ENCODE peak calls at places on chromosomes 1 and 21, in five cellular contexts. H is GM12878, W is right cardiac atrium, V is cardiac muscle cell, A is esophagus squamous epithelium. L is an unnamed sample. For H3K9me3 and H3K4me1, the result is how much of the 10 kb centered on the place peaks cover.

GRCh38 chr1:21337931-21338567 is 47.8 kb upstream of the ECE1 start:
- DNase-seq in H (no peak), W (peak), V (no peak), A (no peak), L (no peak)

GRCh38 chr21:22444990-22445389 is 1446.8 kb downstream of the NCAM2 start:
- DNase-seq in H (no peak), W (no peak), V (no peak), A (no peak), L (no peak)

GRCh38 chr1:110114784-110115183 is 2.5 kb downstream of the UBL4B start:
- DNase-seq in H (no peak), W (no peak), V (no peak), A (no peak), L (no peak)

GRCh38 chr1:88800382-88801051 is 90.8 kb downstream of the GTF2B start:
- DNase-seq in H (no peak), W (no peak), V (no peak), A (no peak), L (no peak)

GRCh38 chr1:223106856-223107255 is 36.2 kb downstream of the TLR5 start:
- DNase-seq in H (no peak), W (no peak), V (no peak), A (no peak), L (no peak)

GRCh38 chr1:201266774-201267173 is 16.5 kb upstream of the PKP1 start:
- DNase-seq in H (no peak), W (no peak), V (no peak), A (no peak), L (no peak)

GRCh38 chr1:244214009-244214967 is 163.2 kb downstream of the ZBTB18 start:
- DNase-seq in H (no peak), W (no peak), V (no peak), A (no peak), L (peak)

GRCh38 chr1:41802532-41803501 is 115.9 kb downstream of the HIVEP3 start:
- DNase-seq in H (peak), W (peak), V (no peak), A (no peak), L (no peak)

GRCh38 chr21:43297411-43297981 is 128.7 kb downstream of the CRYAA start:
- DNase-seq in H (no peak), W (peak), V (no peak), A (no peak), L (no peak)

GRCh38 chr21:34279285-34279684 is 84.5 kb upstream of the KCNE2 start:
- DNase-seq in H (no peak), W (no peak), V (no peak), A (no peak), L (no peak)

GRCh38 chr1:182625716-182626504 is 21.7 kb upstream of the RGS16 start:
- DNase-seq in H (no peak), W (no peak), V (no peak), A (no peak), L (no peak)

GRCh38 chr1:5926686-5927435 is 65.4 kb downstream of the NPHP4 start:
- DNase-seq in H (no peak), W (no peak), V (no peak), A (no peak), L (no peak)

GRCh38 chr1:214686497-214686896 is 83.5 kb downstream of the CENPF start:
- DNase-seq in H (no peak), W (no peak), V (no peak), A (no peak), L (no peak)

GRCh38 chr1:31562707-31563360 is 13.5 kb upstream of the TINAGL1 start:
- DNase-seq in H (no peak), W (no peak), V (no peak), A (no peak), L (no peak)

GRCh38 chr1:234971586-234972297 is 156.9 kb downstream of the TOMM20 start:
- DNase-seq in H (peak), W (no peak), V (no peak), A (no peak), L (no peak)

GRCh38 chr1:150863765-150864164 is 12.6 kb downstream of the ARNT start:
- DNase-seq in H (no peak), W (no peak), V (no peak), A (no peak), L (no peak)

GRCh38 chr1:147825586-147825985 is 65.2 kb upstream of the GJA5 start:
- DNase-seq in H (no peak), W (no peak), V (no peak), A (no peak), L (no peak)

GRCh38 chr1:187759934-187760333 is 931.2 kb downstream of the PLA2G4A start:
- DNase-seq in H (no peak), W (no peak), V (no peak), A (no peak), L (no peak)

GRCh38 chr1:150507912-150508864 is at the start of gene ECM1:
- DNase-seq in H (no peak), W (peak), V (no peak), A (no peak), L (no peak)

GRCh38 chr1:152621993-152622392 is 910 bp downstream of the LCE3A start:
- DNase-seq in H (no peak), W (no peak), V (no peak), A (no peak), L (no peak)
- H3K9me3 ChIP-seq in H (under half), W (under half), V (under half), A (under half), L (under half)

DNA sequence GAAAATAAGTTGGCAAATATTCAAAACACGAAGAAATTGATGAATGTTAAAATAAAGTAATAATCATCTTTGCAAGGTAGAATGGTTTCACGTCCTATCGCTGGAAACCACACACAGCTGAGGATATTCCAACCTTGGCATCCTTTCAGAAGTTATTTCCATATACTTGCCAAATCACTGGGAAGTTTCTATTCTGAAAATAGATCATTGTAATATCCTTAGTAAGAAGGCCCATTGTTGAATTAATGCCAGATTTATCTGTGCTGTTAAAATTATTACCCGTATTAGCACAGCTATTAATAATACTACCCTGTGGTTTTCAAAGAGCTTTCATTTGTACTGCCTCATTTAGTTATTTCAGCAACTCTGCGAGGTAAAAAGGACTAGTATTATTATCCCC is 81.1 kb downstream of the OLFM3 start:
- DNase-seq in H (no peak), W (no peak), V (no peak), A (no peak), L (no peak)
- H3K4me3 ChIP-seq in H (no peak), W (no peak), V (no peak), A (no peak), L (no peak)

GRCh38 chr1:81409262-81409661 is 391.5 kb upstream of the ADGRL2 start:
- DNase-seq in H (no peak), W (no peak), V (no peak), A (no peak), L (no peak)
- H3K4me1 ChIP-seq in H (under half), W (under half), V (under half), A (under half), L (under half)

DNA sequence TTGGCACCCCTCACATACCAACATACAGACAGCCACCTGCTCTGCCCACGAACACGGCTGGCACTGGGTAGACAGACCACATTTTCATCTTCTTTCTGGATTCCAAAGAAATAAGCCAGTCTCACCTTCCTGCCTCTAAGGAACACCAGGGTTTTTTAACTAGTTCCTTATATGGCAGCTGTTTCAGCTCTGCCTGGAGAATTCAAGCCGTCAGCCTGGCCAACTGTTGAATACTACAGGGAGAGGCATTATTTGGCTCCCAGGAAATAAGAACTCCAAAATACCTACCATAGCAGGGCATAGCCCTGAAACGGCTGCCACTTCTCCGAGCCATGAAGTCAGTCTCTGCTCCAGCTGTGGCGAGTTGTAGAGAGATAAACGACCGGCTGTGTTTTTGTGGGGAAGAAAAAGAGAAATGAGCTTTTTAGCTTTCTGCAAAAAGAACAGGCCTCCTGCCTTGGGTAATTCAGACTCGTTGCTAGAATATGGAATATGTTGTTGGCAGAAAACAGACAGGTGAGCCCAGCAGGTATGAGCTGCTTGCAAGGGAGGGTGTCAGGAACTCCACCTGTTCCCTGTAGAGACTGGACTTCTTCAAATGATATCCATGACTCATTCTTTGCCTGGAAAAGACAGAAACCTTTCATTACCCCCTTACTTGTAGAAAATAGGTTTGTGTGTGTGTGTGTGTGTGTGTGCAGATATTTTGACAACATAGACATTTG is 51.8 kb downstream of the MT1HL1 start:
- DNase-seq in H (no peak), W (no peak), V (peak), A (no peak), L (no peak)
- H3K9me3 ChIP-seq in H (under half), W (under half), V (under half), A (under half), L (under half)

GRCh38 chr1:228647523-228648444 is 87.5 kb upstream of the RHOU start:
- DNase-seq in H (no peak), W (peak), V (peak), A (no peak), L (peak)
- H3K4me3 ChIP-seq in H (peak), W (peak), V (peak), A (peak), L (peak)

GRCh38 chr1:15420853-15421465 is 11.3 kb downstream of the EFHD2 start:
- DNase-seq in H (no peak), W (no peak), V (no peak), A (no peak), L (no peak)
- H3K4me1 ChIP-seq in H (under half), W (under half), V (under half), A (under half), L (under half)

L was measured in NT2/D1.